ENCODE peak calls at places on chromosomes 12 and 14, in four cellular contexts. P is pancreas, W is AG09309, D is MM.1S. U is an unnamed sample.
A peak's percentile ranks its signal among the peaks of the same experiment; 100 is the strongest.

GRCh38 chr12:94678849-94679248 is 28.5 kb upstream of the TMCC3 start:
- DNase-seq in W (no peak), D (no peak), P (no peak), U (no peak)

GRCh38 chr12:67394600-67394999 is 125.4 kb downstream of the CAND1 start:
- DNase-seq in D (no peak), W (peak; percentile 34), P (peak; percentile 57), U (peak; percentile 67)

GRCh38 chr12:41681898-41682297 is 462.8 kb downstream of the GXYLT1 start:
- DNase-seq in W (no peak), D (no peak), P (no peak), U (no peak)

GRCh38 chr14:92473261-92473946 is 40.2 kb upstream of the RIN3 start:
- DNase-seq in W (peak; percentile 57), D (no peak), P (no peak), U (peak; percentile 87)

GRCh38 chr12:13566286-13566685 is 369.8 kb downstream of the EMP1 start:
- DNase-seq in P (no peak), W (no peak), D (no peak), U (no peak)

GRCh38 chr12:47200446-47200845 is 120.7 kb upstream of the AMIGO2 start:
- DNase-seq in W (no peak), D (no peak), P (no peak), U (no peak)

GRCh38 chr12:123120452-123121166 is 30.3 kb downstream of the PITPNM2 start:
- DNase-seq in D (peak; percentile 26), P (no peak), W (no peak), U (peak; percentile 38)

GRCh38 chr12:34363050-34363673 is 340.9 kb downstream of the ALG10 start:
- DNase-seq in P (no peak), W (no peak), D (no peak), U (no peak)

GRCh38 chr12:31006416-31007152 is 67.1 kb upstream of the DDX11 start:
- DNase-seq in P (no peak), W (no peak), D (no peak), U (no peak)

GRCh38 chr12:120013659-120014380 is 24.8 kb downstream of the BICDL1 start:
- DNase-seq in W (no peak), P (no peak), D (no peak), U (no peak)

GRCh38 chr12:117966511-117966910 is 2.3 kb downstream of the KSR2 start:
- DNase-seq in P (no peak), W (no peak), D (no peak), U (no peak)

GRCh38 chr14:24441904-24442239 is 704 bp downstream of the SDR39U1 start:
- DNase-seq in P (no peak), W (no peak), D (no peak), U (peak; percentile 80)

GRCh38 chr14:99254391-99255009 is 17.5 kb downstream of the BCL11B start:
- DNase-seq in P (no peak), D (no peak), W (no peak), U (no peak)

GRCh38 chr14:99436247-99437180 is 44.1 kb downstream of the SETD3 start:
- DNase-seq in D (peak; percentile 57), P (no peak), W (no peak), U (no peak)

GRCh38 chr14:68843471-68844209 is 50.8 kb upstream of the ZFP36L1 start:
- DNase-seq in P (peak; percentile 82), W (no peak), D (peak; percentile 22), U (peak; percentile 49)

GRCh38 chr12:41576925-41577324 is 388.8 kb downstream of the PDZRN4 start:
- DNase-seq in W (no peak), D (peak; percentile 10), P (no peak), U (no peak)

GRCh38 chr14:64438181-64438839 is 27.0 kb upstream of the AKAP5 start:
- DNase-seq in P (no peak), D (no peak), W (peak; percentile 78), U (peak; percentile 87)

GRCh38 chr14:52472728-52473127 is 79.6 kb downstream of the TXNDC16 start:
- DNase-seq in W (no peak), D (no peak), P (no peak), U (no peak)

GRCh38 chr12:13187399-13187798 is 9.1 kb upstream of the EMP1 start:
- DNase-seq in D (no peak), W (no peak), P (no peak), U (peak; percentile 71)

GRCh38 chr12:98752726-98753125 is 107.6 kb downstream of the APAF1 start:
- DNase-seq in P (no peak), D (no peak), W (peak; percentile 78), U (peak; percentile 17)

GRCh38 chr12:105109465-105110212 is 2.1 kb downstream of the WASHC4 start:
- DNase-seq in W (no peak), D (peak; percentile 50), P (no peak), U (no peak)

GRCh38 chr12:41189395-41190251 is 1.5 kb downstream of the PDZRN4 start:
- DNase-seq in D (no peak), P (no peak), W (no peak), U (no peak)

GRCh38 chr12:94174576-94174975 is 26.2 kb downstream of the PLXNC1 start:
- DNase-seq in D (peak; percentile 51), W (no peak), P (no peak), U (no peak)

GRCh38 chr14:95156153-95156764 is 1.1 kb downstream of the DICER1 start:
- DNase-seq in P (no peak), D (peak; percentile 5), W (no peak), U (no peak)

GRCh38 chr12:24073170-24073810 is 123.8 kb upstream of the SOX5 start:
- DNase-seq in P (no peak), W (no peak), D (no peak), U (no peak)

GRCh38 chr12:91004872-91005271 is at the start of gene EPYC:
- DNase-seq in W (no peak), P (no peak), D (no peak), U (no peak)

GRCh38 chr12:63978519-63978918 is 134.0 kb downstream of the SRGAP1 start:
- DNase-seq in W (peak; percentile 61), P (no peak), D (no peak), U (peak; percentile 85)

GRCh38 chr12:109768901-109769670 is 55.5 kb downstream of the FAM222A start:
- DNase-seq in D (no peak), P (no peak), W (no peak), U (no peak)

GRCh38 chr14:83491091-83491490 is 1957.4 kb upstream of the SEL1L start:
- DNase-seq in W (no peak), D (no peak), P (no peak), U (no peak)

GRCh38 chr12:110741371-110741770 is 1.3 kb downstream of the PPP1CC start:
- DNase-seq in W (no peak), P (no peak), D (no peak), U (no peak)

DNA sequence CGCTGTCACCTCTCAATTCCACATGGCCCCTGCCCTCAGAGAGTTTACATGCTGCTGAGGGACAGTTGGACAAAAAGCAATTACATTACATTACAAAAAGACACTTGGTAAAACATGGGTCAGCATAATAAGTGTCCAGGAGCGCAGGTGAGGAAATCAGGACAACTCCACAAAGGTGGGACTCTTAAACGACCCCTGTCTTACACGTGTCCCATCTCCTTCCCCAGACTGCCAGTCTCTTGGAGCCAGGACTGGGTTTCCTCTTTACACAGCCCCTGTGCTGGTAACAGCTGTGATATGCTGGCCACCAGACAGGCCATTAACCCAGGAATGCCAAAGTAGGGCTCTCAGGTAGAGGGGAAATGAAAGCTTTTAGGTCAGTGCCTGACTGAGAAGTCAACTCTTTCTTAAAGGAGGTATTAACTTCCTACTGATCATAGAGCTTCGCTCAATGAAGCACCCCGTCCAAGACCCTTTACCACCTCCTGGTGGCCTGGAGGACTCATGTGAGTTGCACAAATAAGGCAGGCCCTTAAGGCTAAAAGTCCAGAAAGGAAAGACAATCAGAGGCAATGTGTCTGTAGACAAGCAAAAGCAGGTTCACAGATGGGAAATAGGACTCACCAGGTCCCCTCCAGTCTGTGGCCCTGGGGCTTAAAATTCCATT is 55.5 kb downstream of the ANO2 start:
- DNase-seq in P (no peak), W (no peak), D (no peak), U (no peak)
- TF ChIP-seq CTCF in P (no peak), W (peak; percentile 9), D (peak; percentile 17), U (no peak)

GRCh38 chr12:57430931-57431566 is at the start of gene R3HDM2:
- DNase-seq in W (peak; percentile 71), D (peak; percentile 95), P (peak; percentile 96), U (peak; percentile 95)

GRCh38 chr12:57430117-57430930 is 519 bp downstream of the R3HDM2 start:
- DNase-seq in W (no peak), D (peak; percentile 66), P (no peak), U (no peak)

GRCh38 chr12:57428965-57429364 is 1.9 kb downstream of the R3HDM2 start:
- DNase-seq in D (no peak), W (no peak), P (no peak), U (no peak)

GRCh38 chr12:57433370-57433769 is 1.2 kb upstream of the INHBC start:
- DNase-seq in D (no peak), W (no peak), P (no peak), U (no peak)

DNA sequence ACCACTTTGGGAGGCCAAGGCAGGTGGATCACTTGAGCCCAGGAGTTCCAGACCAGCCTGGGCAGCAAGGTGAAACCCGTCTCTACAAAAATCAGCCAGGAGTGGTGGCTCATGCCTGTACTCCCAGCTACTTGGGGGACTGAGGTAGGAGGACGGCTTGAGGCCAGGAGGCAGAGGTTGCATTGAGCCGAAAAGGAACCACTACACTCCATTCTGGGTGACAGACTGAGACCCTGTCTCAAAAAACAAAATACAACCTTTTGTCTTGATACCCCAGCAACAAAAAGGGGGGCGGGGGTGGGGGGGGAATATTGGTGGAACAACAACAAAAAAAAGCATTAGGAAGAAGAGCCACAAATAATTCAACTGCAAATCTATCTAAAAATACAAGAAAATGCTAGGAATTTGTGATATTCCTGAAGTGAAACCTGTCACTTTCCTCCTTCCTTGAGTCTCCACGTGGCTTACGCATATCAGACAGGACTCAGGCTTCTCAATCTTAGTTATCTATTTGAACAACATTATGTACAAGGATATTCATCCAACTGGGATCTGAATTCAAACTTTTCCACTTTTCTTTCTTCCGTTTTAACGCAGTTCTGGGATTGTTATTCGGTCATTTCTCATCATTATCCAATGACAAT is 1.2 kb downstream of the R3HDM2 start:
- DNase-seq in W (no peak), P (no peak), D (no peak), U (no peak)
- H3K4me3 ChIP-seq in W (peak overlapping the region; percentile 51), P (peak overlapping the region; percentile 52), D (peak overlapping the region; percentile 74), U (peak overlapping the region; percentile 59)

DNA sequence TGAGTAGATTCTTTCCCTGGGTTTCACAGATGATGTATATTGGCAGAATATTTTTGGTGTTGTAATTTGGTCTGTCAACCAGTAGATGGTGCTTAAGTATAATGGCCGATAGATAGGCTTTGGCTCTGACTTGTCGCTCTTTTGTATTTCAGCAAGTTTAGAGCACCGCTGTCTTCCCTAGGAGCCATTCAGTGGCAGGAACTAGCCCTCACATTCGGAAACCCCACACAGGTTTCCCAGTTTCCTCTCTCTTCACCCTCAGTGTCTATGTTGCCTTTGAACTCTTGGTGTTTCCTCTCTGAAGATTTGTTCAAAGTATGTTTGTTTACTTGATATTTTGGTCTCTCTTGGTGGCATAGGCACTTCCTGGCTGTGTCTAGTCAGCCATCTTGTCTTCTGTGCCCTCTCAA is 102.2 kb downstream of the GPHN start:
- DNase-seq in W (no peak), P (no peak), D (peak; percentile 51), U (no peak)
- TF ChIP-seq CTCF in W (peak; percentile 36), P (no peak), D (peak; percentile 55), U (no peak)

DNA sequence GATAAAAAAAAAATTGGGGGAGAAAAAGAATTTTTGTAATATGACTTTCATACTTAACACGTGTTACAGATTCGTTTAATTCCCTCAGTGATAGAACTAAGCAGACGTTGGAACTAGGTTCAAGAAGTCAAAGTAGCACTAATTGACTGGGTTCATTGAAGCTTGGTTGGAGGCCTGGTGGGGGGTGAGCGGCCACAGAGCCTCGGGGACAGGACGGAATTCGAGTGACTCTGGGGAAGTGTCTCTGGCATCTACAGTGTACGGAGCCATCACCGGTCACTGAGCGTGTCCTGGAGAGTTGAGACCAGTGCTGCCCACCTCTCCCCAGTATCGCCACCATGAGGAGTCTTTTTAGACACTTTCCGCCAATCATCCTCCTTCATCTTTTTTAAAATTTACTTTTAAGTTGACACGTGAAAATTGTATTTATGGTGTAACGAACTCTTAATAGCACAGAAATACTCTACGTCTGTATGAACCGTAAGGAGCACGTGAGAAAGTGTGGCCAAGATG is 1.3 kb downstream of the ZFYVE21 start:
- DNase-seq in P (no peak), W (no peak), D (no peak), U (no peak)
- H3K4me3 ChIP-seq in P (peak overlapping the region; percentile 92), W (peak overlapping the region; percentile 71), D (peak overlapping the region; percentile 59), U (peak overlapping the region; percentile 76)